ENCODE peak calls at places on chromosomes 12 and 14, in seven cellular contexts. P, U, Q, A, Y, Z and T are unnamed samples.

GRCh38 chr12:92950011-92950410 is 20.9 kb upstream of the EEA1 start:
- DNase-seq in Y (no peak), A (no peak), Q (no peak), U (no peak), Z (no peak), P (no peak), T (no peak)

GRCh38 chr12:5987573-5987972 is 42.5 kb upstream of the ANO2 start:
- DNase-seq in A (no peak), U (no peak), Q (no peak), Z (no peak), P (no peak), Y (no peak), T (no peak)

GRCh38 chr12:128938886-128939285 is 85.6 kb downstream of the GLT1D1 start:
- DNase-seq in U (no peak), Y (no peak), P (no peak), Z (no peak), A (no peak), Q (no peak), T (no peak)

GRCh38 chr12:68236421-68237059 is 10.9 kb upstream of the IL26 start:
- DNase-seq in U (peak), Z (peak), A (no peak), Q (no peak), Y (no peak), P (peak), T (no peak)

GRCh38 chr12:69284131-69284530 is 44.8 kb downstream of the CPSF6 start:
- DNase-seq in U (peak), Z (no peak), A (peak), P (no peak), Q (peak), Y (peak), T (no peak)

GRCh38 chr14:52602131-52602530 is 49.5 kb downstream of the GPR137C start:
- DNase-seq in U (no peak), A (no peak), Z (no peak), Q (no peak), P (no peak), Y (no peak), T (no peak)

GRCh38 chr12:47087088-47087688 is 7.4 kb upstream of the AMIGO2 start:
- DNase-seq in Z (no peak), U (no peak), A (no peak), P (no peak), Y (no peak), Q (no peak), T (no peak)

GRCh38 chr12:26940820-26941219 is 2.5 kb downstream of the FGFR1OP2 start:
- DNase-seq in A (no peak), U (no peak), Z (no peak), Q (no peak), P (no peak), Y (no peak), T (no peak)

GRCh38 chr12:47190271-47190750 is 110.6 kb upstream of the AMIGO2 start:
- DNase-seq in U (no peak), P (no peak), Y (peak), A (no peak), Z (no peak), Q (no peak), T (no peak)

GRCh38 chr12:57620245-57620935 is 9.2 kb downstream of the ARHGEF25 start:
- DNase-seq in Y (no peak), U (no peak), A (no peak), Z (no peak), Q (no peak), P (no peak), T (no peak)

GRCh38 chr12:77120156-77120555 is 54.8 kb upstream of the E2F7 start:
- DNase-seq in Y (no peak), A (no peak), U (no peak), Z (no peak), Q (no peak), P (no peak), T (peak)